ENCODE peak calls at places on chromosomes 1 and 21, in four cellular contexts. X, M, G and S are unnamed samples.

GRCh38 chr1:25716320-25716719 is 83.7 kb upstream of the SELENON start:
- DNase-seq in G (no peak), M (no peak), X (no peak), S (no peak)

GRCh38 chr1:224852901-224853568 is 76.4 kb upstream of the DNAH14 start:
- DNase-seq in M (peak; percentile 82), G (no peak), X (peak; percentile 66), S (no peak)

GRCh38 chr1:196399713-196400112 is 208.5 kb downstream of the KCNT2 start:
- DNase-seq in G (no peak), X (no peak), M (no peak), S (no peak)

GRCh38 chr1:245441699-245442098 is 286.9 kb downstream of the KIF26B start:
- DNase-seq in X (no peak), M (peak; percentile 30), G (no peak), S (no peak)

GRCh38 chr1:150397392-150398032 is 33.6 kb downstream of the RPRD2 start:
- DNase-seq in X (no peak), G (no peak), M (no peak), S (no peak)

GRCh38 chr1:150464422-150464826 is 22.8 kb upstream of the TARS2 start:
- DNase-seq in M (peak; percentile 77), X (peak; percentile 37), G (peak; percentile 35), S (peak; percentile 70)

GRCh38 chr1:119895102-119895501 is 1.2 kb downstream of the ADAM30 start:
- DNase-seq in M (no peak), G (no peak), X (no peak), S (no peak)

GRCh38 chr1:7261490-7261889 is 476.2 kb downstream of the CAMTA1 start:
- DNase-seq in X (no peak), M (no peak), G (no peak), S (no peak)

GRCh38 chr1:59401581-59401980 is 104.7 kb downstream of the FGGY start:
- DNase-seq in X (peak; percentile 45), G (no peak), M (no peak), S (no peak)

GRCh38 chr1:186662752-186663151 is 17.5 kb downstream of the PTGS2 start:
- DNase-seq in X (peak; percentile 37), M (peak; percentile 83), G (no peak), S (no peak)

GRCh38 chr21:26925636-26926035 is 41.3 kb downstream of the ADAMTS5 start:
- DNase-seq in X (no peak), G (no peak), M (no peak), S (no peak)

GRCh38 chr1:41783189-41783639 is 135.5 kb downstream of the HIVEP3 start:
- DNase-seq in M (peak; percentile 56), G (no peak), X (peak; percentile 62), S (no peak)

GRCh38 chr1:109769335-109770078 is 5.8 kb upstream of the EPS8L3 start:
- DNase-seq in X (peak; percentile 80), M (peak; percentile 65), G (no peak), S (peak; percentile 28)

GRCh38 chr1:173666646-173667045 is 3.0 kb downstream of the ANKRD45 start:
- DNase-seq in M (no peak), X (peak; percentile 47), G (no peak), S (no peak)

GRCh38 chr1:11059166-11059989 is 440 bp downstream of the SRM start:
- DNase-seq in G (no peak), X (no peak), M (no peak), S (peak; percentile 62)

GRCh38 chr1:226489718-226490440 is 58.7 kb upstream of the STUM start:
- DNase-seq in X (no peak), M (no peak), G (no peak), S (no peak)

GRCh38 chr1:8567146-8567545 is 249.2 kb downstream of the SLC45A1 start:
- DNase-seq in M (peak; percentile 19), X (peak; percentile 79), G (no peak), S (no peak)

GRCh38 chr1:30378991-30379581 is 344.3 kb downstream of the MATN1 start:
- DNase-seq in X (no peak), M (peak; percentile 43), G (no peak), S (no peak)

GRCh38 chr21:42624095-42624830 is 29.2 kb upstream of the PDE9A start:
- DNase-seq in M (no peak), G (no peak), X (no peak), S (no peak)

GRCh38 chr1:207115269-207115668 is 11.2 kb downstream of the C4BPA start:
- DNase-seq in X (no peak), G (no peak), M (peak; percentile 23), S (no peak)

GRCh38 chr1:243930822-243931671 is 81.0 kb upstream of the AKT3 start:
- DNase-seq in X (no peak), G (no peak), M (no peak), S (no peak)

GRCh38 chr1:117555806-117556205 is 50.0 kb upstream of the TENT5C start:
- DNase-seq in M (no peak), G (no peak), X (no peak), S (no peak)

GRCh38 chr21:32475162-32475812 is 62.8 kb downstream of the EVA1C start:
- DNase-seq in M (peak; percentile 88), X (peak; percentile 26), G (no peak), S (no peak)

GRCh38 chr1:239987103-239987745 is 104.5 kb upstream of the FMN2 start:
- DNase-seq in G (no peak), M (peak; percentile 66), X (peak; percentile 50), S (no peak)

GRCh38 chr1:220750126-220750525 is 2.0 kb downstream of the MTARC2 start:
- DNase-seq in X (no peak), G (no peak), M (peak; percentile 50), S (no peak)

GRCh38 chr1:166484871-166485270 is 318.1 kb upstream of the FAM78B start:
- DNase-seq in X (no peak), G (no peak), M (no peak), S (no peak)